ENCODE peak calls at places on chromosomes 11 and 22, in ten cellular contexts. Q, N, W, O, I, H, V, U, L and S are unnamed samples. For H3K4me1, the result is how much of the 10 kb centered on the place peaks cover.

GRCh38 chr22:19393704-19394103 is 37.8 kb downstream of the HIRA start:
- DNase-seq in Q (no peak), N (no peak), W (no peak), O (no peak), I (no peak), H (no peak), V (no peak), U (no peak), L (no peak), S (no peak)

GRCh38 chr22:44190381-44190976 is 9.8 kb downstream of the PARVG start:
- DNase-seq in Q (no peak), N (peak), W (no peak), O (no peak), I (no peak), H (no peak), V (no peak), U (no peak), L (no peak), S (no peak)

GRCh38 chr11:21258414-21258813 is 589.0 kb downstream of the NELL1 start:
- DNase-seq in Q (no peak), N (no peak), W (no peak), O (no peak), I (no peak), H (no peak), V (no peak), U (no peak), L (no peak), S (no peak)

GRCh38 chr11:5666396-5666780 is 18.5 kb downstream of the TRIM5 start:
- DNase-seq in Q (no peak), N (no peak), W (no peak), O (no peak), I (no peak), H (no peak), V (no peak), U (peak), L (no peak), S (no peak)

GRCh38 chr11:29249713-29250112 is 767.1 kb downstream of the KCNA4 start:
- DNase-seq in Q (no peak), N (no peak), W (no peak), O (no peak), I (no peak), H (no peak), V (no peak), U (no peak), L (no peak), S (no peak)

GRCh38 chr11:134951305-134951700 is 539.3 kb upstream of the B3GAT1 start:
- DNase-seq in Q (no peak), N (no peak), W (no peak), O (no peak), I (no peak), H (no peak), V (no peak), U (peak), L (no peak), S (no peak)

GRCh38 chr11:104191124-104191523 is 27.2 kb upstream of the PDGFD start:
- DNase-seq in Q (no peak), N (no peak), W (no peak), O (no peak), I (no peak), H (no peak), V (no peak), U (peak), L (no peak), S (no peak)

GRCh38 chr11:121082219-121082618 is 18.8 kb upstream of the TECTA start:
- DNase-seq in Q (no peak), N (no peak), W (no peak), O (no peak), I (no peak), H (no peak), V (no peak), U (no peak), L (no peak), S (no peak)

GRCh38 chr11:84250834-84251613 is 964.9 kb upstream of the CCDC90B start:
- DNase-seq in Q (no peak), N (no peak), W (no peak), O (no peak), I (no peak), H (no peak), V (no peak), U (no peak), L (peak), S (no peak)

GRCh38 chr11:114166897-114167323 is 107.4 kb downstream of the ZBTB16 start:
- DNase-seq in Q (no peak), N (peak), W (no peak), O (no peak), I (no peak), H (no peak), V (no peak), U (peak), L (no peak), S (no peak)

GRCh38 chr11:130269544-130269943 is 45.2 kb downstream of the ZBTB44 start:
- DNase-seq in Q (no peak), N (no peak), W (no peak), O (no peak), I (no peak), H (no peak), V (no peak), U (no peak), L (no peak), S (no peak)

GRCh38 chr22:33210129-33210784 is 152.1 kb upstream of the SYN3 start:
- DNase-seq in Q (no peak), N (no peak), W (no peak), O (no peak), I (peak), H (no peak), V (peak), U (peak), L (no peak), S (no peak)

GRCh38 chr11:120306519-120307242 is 18.4 kb upstream of the TLCD5 start:
- DNase-seq in Q (no peak), N (no peak), W (no peak), O (no peak), I (no peak), H (no peak), V (peak), U (peak), L (no peak), S (no peak)

GRCh38 chr11:84372366-84372765 is 1086.2 kb upstream of the CCDC90B start:
- DNase-seq in Q (no peak), N (no peak), W (no peak), O (no peak), I (no peak), H (no peak), V (no peak), U (no peak), L (no peak), S (no peak)

GRCh38 chr11:120882237-120882636 is 141.7 kb upstream of the TBCEL start:
- DNase-seq in Q (no peak), N (no peak), W (no peak), O (no peak), I (no peak), H (no peak), V (no peak), U (no peak), L (no peak), S (no peak)

GRCh38 chr11:131991606-131992005 is 621.2 kb downstream of the NTM start:
- DNase-seq in Q (no peak), N (no peak), W (no peak), O (no peak), I (no peak), H (no peak), V (no peak), U (no peak), L (no peak), S (no peak)

GRCh38 chr22:49676783-49677494 is 150.7 kb downstream of the BRD1 start:
- DNase-seq in Q (peak), N (peak), W (no peak), O (no peak), I (peak), H (no peak), V (no peak), U (no peak), L (no peak), S (no peak)

GRCh38 chr11:6608726-6609501 is 3.1 kb downstream of the TAF10 start:
- DNase-seq in Q (no peak), N (peak), W (no peak), O (no peak), I (no peak), H (no peak), V (no peak), U (no peak), L (no peak), S (no peak)

GRCh38 chr11:12056112-12056511 is 47.7 kb upstream of the DKK3 start:
- DNase-seq in Q (no peak), N (no peak), W (no peak), O (no peak), I (no peak), H (no peak), V (no peak), U (no peak), L (no peak), S (no peak)

GRCh38 chr11:116123739-116124138 is 619.5 kb upstream of the CADM1 start:
- DNase-seq in Q (no peak), N (no peak), W (no peak), O (no peak), I (no peak), H (no peak), V (no peak), U (no peak), L (no peak), S (no peak)

GRCh38 chr11:67260406-67260805 is 5.9 kb upstream of the GRK2 start:
- DNase-seq in Q (no peak), N (peak), W (no peak), O (no peak), I (peak), H (peak), V (no peak), U (no peak), L (no peak), S (no peak)

GRCh38 chr11:67264260-67264659 is 2.0 kb upstream of the GRK2 start:
- DNase-seq in Q (no peak), N (peak), W (no peak), O (no peak), I (no peak), H (no peak), V (no peak), U (no peak), L (no peak), S (no peak)

GRCh38 chr11:67261942-67262681 is 4.2 kb upstream of the GRK2 start:
- DNase-seq in Q (no peak), N (peak), W (peak), O (peak), I (no peak), H (peak), V (no peak), U (no peak), L (no peak), S (peak)

GRCh38 chr11:67262731-67263675 is 3.3 kb upstream of the GRK2 start:
- DNase-seq in Q (no peak), N (peak), W (peak), O (peak), I (peak), H (peak), V (peak), U (peak), L (peak), S (peak)

DNA sequence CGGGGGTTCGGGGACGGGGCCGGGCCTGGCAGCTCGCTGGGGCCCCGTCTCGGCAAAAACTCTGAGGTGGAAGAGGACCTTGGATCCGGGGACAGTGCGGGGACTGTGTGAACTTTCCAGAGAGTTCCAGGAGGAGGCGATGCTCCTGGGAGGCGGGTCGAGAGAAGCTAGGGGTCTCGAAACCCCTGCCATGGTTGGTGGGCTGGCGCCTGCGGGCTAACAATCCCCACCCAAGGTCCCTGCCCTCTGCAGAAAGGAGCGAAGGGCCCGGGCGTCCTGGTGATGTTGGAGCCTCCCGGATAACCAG is 4.7 kb upstream of the GRK2 start:
- DNase-seq in Q (no peak), N (peak), W (no peak), O (no peak), I (no peak), H (peak), V (no peak), U (no peak), L (no peak), S (peak)
- H3K4me3 ChIP-seq in Q (peak), N (peak), W (peak), O (peak), I (no peak), H (peak), V (peak), U (peak), L (peak), S (no peak)

GRCh38 chr11:74139151-74139918 is 31.5 kb downstream of the C2CD3 start:
- DNase-seq in Q (no peak), N (no peak), W (no peak), O (no peak), I (no peak), H (no peak), V (no peak), U (peak), L (no peak), S (no peak)
- H3K4me1 ChIP-seq in Q (under half), N (under half), W (under half), O (under half), I (under half), H (under half), V (half or more), U (under half), L (under half), S (under half)

DNA sequence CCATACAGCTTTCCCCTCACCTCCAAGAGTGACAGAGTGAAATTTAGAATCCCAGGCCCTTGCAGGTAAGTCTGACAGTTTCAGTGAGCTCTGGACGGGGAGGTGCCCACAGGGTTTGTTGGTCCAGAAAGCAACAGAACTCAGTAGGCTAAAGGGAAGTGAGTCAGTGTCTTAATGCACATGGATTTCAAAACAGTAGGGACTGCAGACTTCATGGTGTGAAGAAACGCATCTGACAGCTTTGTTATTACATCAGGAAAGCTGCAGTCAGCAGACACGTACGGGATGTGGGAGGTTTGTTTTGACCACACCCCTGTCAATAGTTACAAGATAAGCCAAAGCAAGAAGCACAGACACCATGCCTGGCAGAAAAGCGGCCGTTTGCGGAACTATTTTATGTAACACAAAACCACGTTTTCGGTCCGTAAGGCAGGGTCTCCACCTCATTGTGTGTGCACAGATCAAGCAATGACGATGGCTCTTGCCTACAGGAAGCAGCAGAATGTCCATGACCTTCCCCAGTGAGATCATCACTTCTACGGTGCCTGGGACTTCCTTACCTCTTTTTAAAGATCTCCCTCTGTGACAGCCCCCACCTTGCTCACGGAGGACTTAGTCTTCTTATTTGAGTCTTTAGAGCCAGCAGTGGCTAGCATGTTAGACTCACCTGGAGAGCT is 58.1 kb upstream of the FTH1 start:
- DNase-seq in Q (peak), N (peak), W (peak), O (peak), I (peak), H (peak), V (peak), U (peak), L (peak), S (peak)
- TF ChIP-seq POLR2A in Q (peak), N (no peak), W (no peak), O (no peak), I (no peak), H (no peak), V (no peak), U (no peak), L (peak), S (peak)

DNA sequence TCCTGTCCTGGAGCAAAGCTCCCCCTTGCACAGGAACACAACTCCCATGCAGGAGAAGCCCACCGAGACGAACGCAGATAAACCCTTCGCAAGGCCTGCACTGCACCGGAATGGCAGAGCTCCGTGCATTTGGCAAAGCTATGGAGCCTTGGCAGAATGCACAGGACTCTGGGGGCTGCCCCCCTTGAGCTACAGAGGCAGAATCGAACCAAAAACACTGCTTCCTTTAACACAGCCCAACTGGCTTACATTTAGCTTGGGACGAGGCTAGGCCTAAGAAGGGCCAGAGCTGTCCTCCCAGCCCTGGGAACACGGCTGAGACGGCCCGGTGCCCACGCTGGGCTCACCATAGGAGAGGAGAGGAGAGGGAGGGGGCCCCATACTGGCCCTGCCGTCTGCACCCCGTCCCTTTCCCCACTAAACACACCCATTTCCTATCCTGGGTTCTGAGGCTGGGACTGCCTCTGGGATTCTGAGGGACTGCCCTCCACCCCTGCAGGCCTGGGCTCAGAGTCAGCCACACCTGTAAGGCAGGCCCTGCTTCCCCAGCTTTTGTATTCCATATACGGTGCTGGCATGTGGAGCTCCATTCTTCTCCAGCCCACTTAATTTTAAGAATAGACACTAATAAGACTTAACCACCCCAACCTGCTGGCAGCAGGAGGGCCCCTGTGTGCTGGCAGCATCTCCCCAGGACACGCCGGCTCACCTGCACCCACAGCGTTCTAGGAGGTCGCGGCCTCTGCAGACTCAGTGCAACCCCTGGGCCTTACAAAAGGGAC is 32.9 kb downstream of the PPM1F start:
- DNase-seq in Q (no peak), N (no peak), W (no peak), O (no peak), I (no peak), H (no peak), V (no peak), U (no peak), L (no peak), S (no peak)
- H3K4me3 ChIP-seq in Q (no peak), N (no peak), W (no peak), O (no peak), I (no peak), H (no peak), V (no peak), U (no peak), L (no peak), S (no peak)

GRCh38 chr11:112024178-112024777 is 930 bp upstream of the DLAT start:
- DNase-seq in Q (no peak), N (no peak), W (no peak), O (no peak), I (no peak), H (no peak), V (no peak), U (no peak), L (no peak), S (no peak)
- H3K4me1 ChIP-seq in Q (under half), N (under half), W (under half), O (under half), I (under half), H (under half), V (under half), U (under half), L (under half), S (under half)

DNA sequence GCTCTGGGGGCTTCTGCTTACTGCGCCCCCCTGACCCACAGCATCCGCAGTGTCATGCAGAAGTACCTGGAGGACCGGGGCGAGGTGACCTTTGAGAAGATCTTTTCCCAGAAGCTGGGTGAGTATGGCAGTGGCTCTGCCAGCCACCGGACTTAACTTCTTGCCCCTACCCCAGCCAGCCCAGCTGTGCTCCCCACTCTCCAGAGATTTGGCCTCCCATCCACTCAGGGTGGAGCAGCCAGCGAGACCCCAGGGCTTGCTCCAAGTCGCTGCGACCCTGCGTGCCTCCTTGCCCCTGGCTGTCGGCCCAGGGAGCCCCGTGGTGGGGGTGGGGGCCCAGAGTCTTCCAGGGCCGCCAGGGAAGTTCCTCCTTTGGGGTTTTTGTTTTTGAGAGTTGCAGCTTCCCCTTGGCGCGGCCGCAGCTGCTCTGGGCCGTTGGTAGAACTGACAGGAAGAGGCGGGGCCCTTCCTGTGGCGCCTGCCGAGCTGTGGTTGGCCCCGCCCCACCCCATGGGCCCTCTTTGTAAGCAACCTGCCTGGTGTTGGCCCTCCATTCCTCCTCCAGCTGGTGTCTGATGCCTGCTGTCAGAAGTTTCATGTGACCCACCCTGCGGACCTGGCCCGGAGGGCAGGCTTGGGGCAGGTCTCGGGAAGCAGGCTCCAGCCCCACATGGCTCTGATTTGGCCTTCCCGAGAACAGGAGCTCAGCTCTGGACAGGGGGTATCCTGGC is 11.1 kb downstream of the GRK2 start:
- DNase-seq in Q (peak), N (peak), W (peak), O (peak), I (peak), H (peak), V (no peak), U (peak), L (peak), S (peak)
- TF ChIP-seq POLR2A in Q (no peak), N (no peak), W (peak), O (no peak), I (no peak), H (peak), V (no peak), U (no peak), L (no peak), S (no peak)

DNA sequence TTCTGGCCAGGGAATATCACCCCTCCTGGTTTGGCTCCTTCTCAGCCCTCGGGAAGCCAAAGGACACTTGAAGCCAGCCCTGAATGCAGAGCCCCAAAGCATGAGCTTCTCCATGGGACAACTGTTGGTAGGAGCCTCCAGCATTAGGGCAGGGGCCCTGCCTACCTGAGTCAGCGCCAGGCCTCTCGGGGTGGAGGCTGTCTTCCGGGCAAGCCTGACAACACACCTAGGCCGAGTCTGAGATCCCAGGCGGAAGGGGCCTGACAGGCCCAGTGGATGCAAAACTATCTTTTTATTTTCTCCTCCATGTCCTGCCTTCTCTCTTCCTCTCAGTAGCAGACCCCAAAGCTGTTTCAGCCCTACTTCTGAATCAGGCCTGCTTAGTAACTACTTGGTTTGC is 27.6 kb downstream of the RCOR2 start:
- DNase-seq in Q (no peak), N (no peak), W (no peak), O (peak), I (no peak), H (no peak), V (no peak), U (no peak), L (peak), S (no peak)
- H3K4me3 ChIP-seq in Q (peak), N (no peak), W (no peak), O (peak), I (no peak), H (peak), V (no peak), U (no peak), L (no peak), S (peak)

GRCh38 chr11:69963533-69964246 is 114.4 kb upstream of the ANO1 start:
- DNase-seq in Q (no peak), N (no peak), W (no peak), O (no peak), I (no peak), H (peak), V (no peak), U (peak), L (no peak), S (no peak)
- H3K4me1 ChIP-seq in Q (under half), N (under half), W (under half), O (under half), I (under half), H (under half), V (under half), U (under half), L (under half), S (under half)